ENCODE peak calls at places on chromosomes 7 and 10, in seven cellular contexts. X, W, N, H, A, Q and Y are unnamed samples.

GRCh38 chr10:104038958-104039752 is 46.5 kb downstream of the COL17A1 start:
- DNase-seq in X (no peak), W (no peak), N (no peak), H (no peak), A (no peak), Q (no peak), Y (no peak)

GRCh38 chr7:128188396-128189230 is 52.5 kb upstream of the LEP start:
- DNase-seq in X (no peak), W (no peak), N (no peak), H (no peak), A (no peak), Q (no peak), Y (no peak)

GRCh38 chr7:13421779-13422178 is 567.7 kb downstream of the ETV1 start:
- DNase-seq in X (no peak), W (no peak), N (no peak), H (no peak), A (no peak), Q (no peak), Y (no peak)

GRCh38 chr10:91023708-91024438 is 103.0 kb upstream of the ANKRD1 start:
- DNase-seq in X (no peak), W (no peak), N (no peak), H (no peak), A (no peak), Q (no peak), Y (no peak)

GRCh38 chr7:27249724-27250636 is 7.4 kb downstream of the EVX1 start:
- DNase-seq in X (no peak), W (no peak), N (no peak), H (no peak), A (no peak), Q (no peak), Y (no peak)

GRCh38 chr10:113565364-113565763 is 12.5 kb downstream of the HABP2 start:
- DNase-seq in X (no peak), W (no peak), N (no peak), H (no peak), A (no peak), Q (no peak), Y (peak)

GRCh38 chr10:31055573-31056251 is 24.0 kb upstream of the ZNF438 start:
- DNase-seq in X (no peak), W (no peak), N (no peak), H (no peak), A (no peak), Q (no peak), Y (no peak)

GRCh38 chr7:74503943-74504342 is 50.2 kb downstream of the GTF2IRD1 start:
- DNase-seq in X (no peak), W (no peak), N (no peak), H (no peak), A (no peak), Q (no peak), Y (no peak)

GRCh38 chr7:2982831-2983230 is 60.8 kb downstream of the CARD11 start:
- DNase-seq in X (no peak), W (no peak), N (no peak), H (no peak), A (no peak), Q (no peak), Y (no peak)

GRCh38 chr10:113053091-113053490 is 103.0 kb downstream of the TCF7L2 start:
- DNase-seq in X (no peak), W (no peak), N (no peak), H (no peak), A (no peak), Q (no peak), Y (no peak)

GRCh38 chr10:51708609-51709008 is 9.2 kb upstream of the CSTF2T start:
- DNase-seq in X (no peak), W (no peak), N (no peak), H (no peak), A (no peak), Q (no peak), Y (no peak)

GRCh38 chr10:810351-810846 is 120.9 kb upstream of the DIP2C start:
- DNase-seq in X (no peak), W (no peak), N (no peak), H (no peak), A (no peak), Q (peak), Y (peak)

GRCh38 chr7:105831824-105832535 is 44.4 kb downstream of the ATXN7L1 start:
- DNase-seq in X (no peak), W (no peak), N (no peak), H (no peak), A (no peak), Q (no peak), Y (no peak)

GRCh38 chr10:127298396-127298795 is 102.0 kb upstream of the INSYN2A start:
- DNase-seq in X (no peak), W (no peak), N (no peak), H (no peak), A (no peak), Q (no peak), Y (no peak)

GRCh38 chr7:38321515-38321944 is 48.1 kb upstream of the TARP start:
- DNase-seq in X (no peak), W (no peak), N (no peak), H (no peak), A (no peak), Q (no peak), Y (no peak)

GRCh38 chr10:50605280-50606270 is 18.2 kb downstream of the SGMS1 start:
- DNase-seq in X (no peak), W (peak), N (no peak), H (no peak), A (no peak), Q (no peak), Y (peak)

GRCh38 chr10:92094960-92095359 is 171.4 kb downstream of the BTAF1 start:
- DNase-seq in X (no peak), W (no peak), N (no peak), H (no peak), A (no peak), Q (no peak), Y (no peak)

GRCh38 chr7:151131622-151132293 is 35.7 kb downstream of the GBX1 start:
- DNase-seq in X (no peak), W (no peak), N (no peak), H (no peak), A (no peak), Q (peak), Y (no peak)

GRCh38 chr7:32117837-32118236 is 47.6 kb upstream of the PDE1C start:
- DNase-seq in X (no peak), W (no peak), N (no peak), H (no peak), A (no peak), Q (no peak), Y (no peak)

GRCh38 chr10:73999703-74000102 is 1.8 kb downstream of the VCL start:
- DNase-seq in X (no peak), W (peak), N (no peak), H (no peak), A (no peak), Q (no peak), Y (no peak)

GRCh38 chr7:157228864-157229422 is 90.2 kb downstream of the UBE3C start:
- DNase-seq in X (no peak), W (peak), N (no peak), H (no peak), A (no peak), Q (peak), Y (peak)

GRCh38 chr7:138797715-138798320 is at the start of the genes ATP6V0A4 and TMEM213:
- DNase-seq in X (no peak), W (no peak), N (no peak), H (peak), A (no peak), Q (no peak), Y (no peak)

GRCh38 chr10:5809541-5810154 is 3.6 kb downstream of the GDI2 start:
- DNase-seq in X (no peak), W (peak), N (no peak), H (no peak), A (no peak), Q (no peak), Y (peak)

GRCh38 chr10:132665946-132666732 is 119.8 kb downstream of the NKX6-2 start:
- DNase-seq in X (peak), W (no peak), N (no peak), H (no peak), A (no peak), Q (no peak), Y (no peak)

DNA sequence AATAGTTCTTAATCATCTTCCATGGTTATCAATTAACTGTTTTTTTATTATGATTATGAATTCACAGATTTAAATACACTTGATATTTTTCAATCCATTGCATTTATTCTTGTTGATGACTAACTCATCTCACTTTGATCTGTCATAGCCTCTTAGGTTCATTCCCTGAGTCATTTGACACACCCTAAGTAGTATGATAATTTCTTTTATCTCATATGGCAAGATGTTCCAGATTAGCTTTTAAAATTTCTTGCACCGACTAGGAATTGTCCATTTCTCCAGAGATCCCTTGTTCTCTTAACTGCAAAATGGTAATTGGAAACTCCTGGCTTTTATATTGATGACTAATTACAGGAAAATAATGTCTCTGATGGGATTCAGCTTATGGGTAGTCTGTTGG is 87.6 kb upstream of the CCDC6 start:
- DNase-seq in X (no peak), W (no peak), N (no peak), H (no peak), A (no peak), Q (no peak), Y (no peak)
- TF ChIP-seq JUND in X (no peak), W (no peak), N (peak), H (no peak), A (no peak), Q (no peak), Y (no peak)

DNA sequence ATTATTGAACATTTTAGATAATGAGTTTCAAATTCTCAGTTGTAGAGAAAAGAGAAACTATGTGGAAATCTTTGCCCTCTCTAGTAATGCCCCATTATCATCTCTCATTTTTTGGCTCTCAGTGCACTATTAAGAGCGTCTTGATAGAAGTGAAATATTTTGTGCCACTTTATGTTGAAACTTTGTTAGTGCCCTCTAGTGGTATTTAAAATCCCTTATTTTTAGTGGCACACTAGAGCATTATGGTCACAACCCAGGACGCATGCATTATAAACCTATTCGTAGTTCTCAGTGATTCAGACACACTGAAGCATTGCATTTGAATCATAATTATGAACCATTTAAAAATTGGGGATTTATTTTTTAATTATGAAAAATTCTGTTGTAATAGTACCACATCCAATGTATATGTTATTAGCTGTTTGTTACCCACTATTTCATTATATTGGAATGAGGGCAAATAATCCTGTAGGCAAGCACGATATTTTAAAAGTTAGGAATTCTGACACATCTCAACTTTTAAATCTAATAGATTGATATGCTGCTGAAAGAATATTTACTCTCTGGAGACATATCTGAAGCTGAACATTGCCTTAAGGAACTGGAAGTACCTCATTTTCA is 21.9 kb downstream of the PDCD4 start:
- DNase-seq in X (no peak), W (peak), N (peak), H (no peak), A (no peak), Q (peak), Y (no peak)
- TF ChIP-seq JUND in X (no peak), W (no peak), N (no peak), H (no peak), A (no peak), Q (no peak), Y (no peak)

DNA sequence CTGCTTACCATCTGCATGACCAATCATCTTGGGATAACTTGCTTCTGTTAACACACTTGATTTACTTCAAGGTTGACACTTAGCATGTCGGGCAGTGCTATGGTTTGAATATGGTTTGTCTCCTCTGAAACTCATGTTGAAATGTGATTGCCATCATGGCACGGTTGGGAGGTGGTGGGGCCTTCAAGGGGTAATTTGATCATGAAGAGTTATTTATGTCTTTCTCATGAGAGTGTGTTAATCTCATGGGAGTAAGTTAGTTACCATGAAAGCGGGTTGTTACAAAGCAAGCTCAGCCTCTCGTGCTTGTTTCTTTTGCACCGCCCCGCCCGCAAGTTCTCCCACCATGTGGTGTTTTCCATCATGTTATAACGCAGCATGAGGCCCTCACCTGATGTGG is 163.6 kb downstream of the DOCK4 start:
- DNase-seq in X (no peak), W (no peak), N (no peak), H (no peak), A (no peak), Q (no peak), Y (no peak)
- TF ChIP-seq JUND in X (no peak), W (no peak), N (no peak), H (no peak), A (no peak), Q (no peak), Y (no peak)

DNA sequence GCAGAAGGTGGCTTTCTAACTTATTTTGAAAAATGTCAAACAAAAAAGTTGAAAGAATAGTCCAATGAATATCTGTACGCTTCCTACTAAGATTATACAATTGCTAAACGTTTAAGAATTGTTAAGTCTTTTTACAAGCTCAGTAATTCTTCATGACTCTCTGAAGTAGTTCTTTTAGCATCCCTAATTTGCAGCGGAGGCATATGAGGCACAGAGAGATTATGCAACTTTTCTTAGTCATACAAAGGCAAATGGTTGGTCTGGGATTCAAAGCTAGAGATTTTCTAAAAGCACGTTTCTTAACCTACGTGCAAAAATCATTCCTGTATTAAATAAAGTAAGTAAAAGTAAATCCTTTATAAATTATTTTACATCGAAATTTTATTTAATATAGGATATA is 254.2 kb downstream of the MAGI2 start:
- DNase-seq in X (no peak), W (no peak), N (no peak), H (no peak), A (no peak), Q (no peak), Y (no peak)
- TF ChIP-seq JUND in X (no peak), W (no peak), N (no peak), H (no peak), A (no peak), Q (no peak), Y (no peak)